ENCODE peak calls at places on chromosome 20, in ten cellular contexts. One of them, this sample, is unnamed.

GRCh38 chr20:64214113-64214512 is 41.4 kb upstream of the PCMTD2 start:
- DNase-seq in sigmoid colon: no peak
- DNase-seq in pancreas: no peak
- DNase-seq in PC-3: no peak
- DNase-seq in fibroblast of the aortic adventitia: no peak
- DNase-seq in choroid plexus epithelial cell: no peak
- DNase-seq in cardiac fibroblast: no peak
- DNase-seq in left lung: no peak
- DNase-seq in dorsolateral prefrontal cortex: no peak
- DNase-seq in fibroblast of mammary gland: no peak
- DNase-seq in this sample: no peak

GRCh38 chr20:32638848-32639247 is 34.9 kb downstream of the C20orf203 start:
- DNase-seq in sigmoid colon: no peak
- DNase-seq in pancreas: no peak
- DNase-seq in PC-3: no peak
- DNase-seq in fibroblast of the aortic adventitia: peak; percentile 25
- DNase-seq in choroid plexus epithelial cell: peak; percentile 65
- DNase-seq in cardiac fibroblast: no peak
- DNase-seq in left lung: no peak
- DNase-seq in dorsolateral prefrontal cortex: peak; percentile 25
- DNase-seq in fibroblast of mammary gland: no peak
- DNase-seq in this sample: no peak

GRCh38 chr20:35463455-35464300 is 8.3 kb downstream of the CEP250 start:
- DNase-seq in sigmoid colon: no peak
- DNase-seq in pancreas: peak; percentile 62
- DNase-seq in PC-3: peak; percentile 85
- DNase-seq in fibroblast of the aortic adventitia: peak; percentile 85
- DNase-seq in choroid plexus epithelial cell: peak; percentile 89
- DNase-seq in cardiac fibroblast: peak; percentile 80
- DNase-seq in left lung: no peak
- DNase-seq in dorsolateral prefrontal cortex: peak; percentile 69
- DNase-seq in fibroblast of mammary gland: peak; percentile 78
- DNase-seq in this sample: no peak

GRCh38 chr20:50303573-50304500 is 113.2 kb downstream of the CEBPB start:
- DNase-seq in sigmoid colon: peak; percentile 96
- DNase-seq in pancreas: peak; percentile 59
- DNase-seq in PC-3: peak; percentile 39
- DNase-seq in fibroblast of the aortic adventitia: peak; percentile 99
- DNase-seq in choroid plexus epithelial cell: peak; percentile 94
- DNase-seq in cardiac fibroblast: peak; percentile 85
- DNase-seq in left lung: peak; percentile 74
- DNase-seq in dorsolateral prefrontal cortex: no peak
- DNase-seq in fibroblast of mammary gland: peak; percentile 96
- DNase-seq in this sample: peak; percentile 95

GRCh38 chr20:57208198-57208597 is 58.2 kb downstream of the BMP7 start:
- DNase-seq in sigmoid colon: no peak
- DNase-seq in pancreas: no peak
- DNase-seq in PC-3: no peak
- DNase-seq in fibroblast of the aortic adventitia: no peak
- DNase-seq in choroid plexus epithelial cell: no peak
- DNase-seq in cardiac fibroblast: no peak
- DNase-seq in left lung: no peak
- DNase-seq in dorsolateral prefrontal cortex: no peak
- DNase-seq in fibroblast of mammary gland: peak; percentile 28
- DNase-seq in this sample: no peak

GRCh38 chr20:25035924-25036323 is 22.0 kb downstream of the ACSS1 start:
- DNase-seq in sigmoid colon: no peak
- DNase-seq in pancreas: no peak
- DNase-seq in PC-3: no peak
- DNase-seq in fibroblast of the aortic adventitia: no peak
- DNase-seq in choroid plexus epithelial cell: no peak
- DNase-seq in cardiac fibroblast: no peak
- DNase-seq in left lung: no peak
- DNase-seq in dorsolateral prefrontal cortex: no peak
- DNase-seq in fibroblast of mammary gland: no peak
- DNase-seq in this sample: no peak

GRCh38 chr20:35171753-35172433 is at the start of gene PROCR:
- DNase-seq in sigmoid colon: peak; percentile 95
- DNase-seq in pancreas: peak; percentile 71
- DNase-seq in PC-3: peak; percentile 97
- DNase-seq in fibroblast of the aortic adventitia: peak; percentile 93
- DNase-seq in choroid plexus epithelial cell: peak; percentile 83
- DNase-seq in cardiac fibroblast: peak; percentile 91
- DNase-seq in left lung: peak; percentile 94
- DNase-seq in dorsolateral prefrontal cortex: peak; percentile 47
- DNase-seq in fibroblast of mammary gland: peak; percentile 95
- DNase-seq in this sample: peak; percentile 92

GRCh38 chr20:38152175-38153010 is 12.7 kb downstream of the TGM2 start:
- DNase-seq in sigmoid colon: peak; percentile 90
- DNase-seq in pancreas: peak; percentile 74
- DNase-seq in PC-3: peak; percentile 71
- DNase-seq in fibroblast of the aortic adventitia: peak; percentile 58
- DNase-seq in choroid plexus epithelial cell: peak; percentile 82
- DNase-seq in cardiac fibroblast: peak; percentile 71
- DNase-seq in left lung: peak; percentile 92
- DNase-seq in dorsolateral prefrontal cortex: no peak
- DNase-seq in fibroblast of mammary gland: peak; percentile 39
- DNase-seq in this sample: peak; percentile 85

GRCh38 chr20:3927486-3928291 is 38.5 kb downstream of the PANK2 start:
- DNase-seq in sigmoid colon: no peak
- DNase-seq in pancreas: no peak
- DNase-seq in PC-3: no peak
- DNase-seq in fibroblast of the aortic adventitia: peak; percentile 62
- DNase-seq in choroid plexus epithelial cell: peak; percentile 71
- DNase-seq in cardiac fibroblast: peak; percentile 74
- DNase-seq in left lung: peak; percentile 79
- DNase-seq in dorsolateral prefrontal cortex: no peak
- DNase-seq in fibroblast of mammary gland: peak; percentile 71
- DNase-seq in this sample: no peak

DNA sequence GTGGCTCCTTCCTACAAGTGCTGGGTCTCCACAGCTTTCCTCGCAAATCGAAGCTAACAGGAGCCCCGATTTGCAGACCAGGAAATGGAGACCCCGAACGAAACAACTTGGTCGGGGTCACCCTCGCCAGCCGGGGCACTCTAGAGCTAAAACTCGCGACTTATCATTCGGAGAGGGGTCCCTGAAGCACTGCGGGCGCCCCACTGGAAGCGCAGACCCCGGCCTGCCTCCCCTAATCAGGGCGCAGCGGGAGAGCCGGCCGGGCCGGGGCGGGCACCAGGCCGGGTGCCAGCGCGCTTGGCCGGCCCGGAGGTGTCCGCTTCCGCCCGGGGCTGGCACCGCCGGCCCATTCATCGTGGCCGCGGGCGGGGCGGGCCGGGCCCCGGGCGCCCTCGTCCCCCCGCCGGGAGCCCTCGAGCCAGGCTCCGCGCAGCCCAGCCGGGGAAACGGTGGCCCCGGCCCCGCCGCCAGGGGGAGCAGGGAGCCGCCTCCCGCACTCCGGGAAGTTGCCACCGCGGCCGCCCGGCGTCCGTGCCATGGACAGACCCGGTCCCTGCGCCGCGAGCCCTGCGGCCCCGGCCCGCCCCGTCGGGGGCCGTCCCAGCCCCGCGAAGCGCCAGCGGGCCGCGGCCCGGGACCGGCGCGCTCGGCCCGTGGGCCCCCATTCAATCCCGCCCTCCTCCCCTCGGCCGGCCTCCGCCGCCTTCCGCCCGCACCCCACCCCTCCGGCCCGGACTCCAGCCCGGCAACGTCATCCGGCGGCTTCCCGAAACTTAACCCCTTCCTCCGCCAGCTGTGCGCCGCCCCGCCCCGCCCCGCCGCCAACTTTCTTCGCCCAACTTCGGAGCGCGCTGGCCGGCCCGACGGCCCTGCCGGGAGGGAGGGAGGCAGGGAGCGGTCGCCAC is 954 bp downstream of the RRBP1 start:
- DNase-seq in sigmoid colon: peak; percentile 92
- DNase-seq in pancreas: peak; percentile 87
- DNase-seq in PC-3: peak; percentile 81
- DNase-seq in fibroblast of the aortic adventitia: peak; percentile 66
- DNase-seq in choroid plexus epithelial cell: peak; percentile 75
- DNase-seq in cardiac fibroblast: peak; percentile 74
- DNase-seq in left lung: peak; percentile 98
- DNase-seq in dorsolateral prefrontal cortex: peak; percentile 61
- DNase-seq in fibroblast of mammary gland: peak; percentile 64
- DNase-seq in this sample: peak; percentile 91
- TF ChIP-seq CTCF in sigmoid colon: no peak
- TF ChIP-seq CTCF in pancreas: no peak
- TF ChIP-seq CTCF in PC-3: peak; percentile 25
- TF ChIP-seq CTCF in fibroblast of the aortic adventitia: peak; percentile 58
- TF ChIP-seq CTCF in choroid plexus epithelial cell: peak; percentile 52
- TF ChIP-seq CTCF in cardiac fibroblast: peak; percentile 47
- TF ChIP-seq CTCF in left lung: peak; percentile 46
- TF ChIP-seq CTCF in dorsolateral prefrontal cortex: peak; percentile 84
- TF ChIP-seq CTCF in fibroblast of mammary gland: no peak
- TF ChIP-seq CTCF in this sample: peak; percentile 75

GRCh38 chr20:58418949-58419748 is 30.1 kb downstream of the VAPB start:
- DNase-seq in sigmoid colon: no peak
- DNase-seq in pancreas: no peak
- DNase-seq in PC-3: peak; percentile 31
- DNase-seq in fibroblast of the aortic adventitia: no peak
- DNase-seq in choroid plexus epithelial cell: no peak
- DNase-seq in cardiac fibroblast: no peak
- DNase-seq in left lung: no peak
- DNase-seq in dorsolateral prefrontal cortex: no peak
- DNase-seq in fibroblast of mammary gland: no peak
- DNase-seq in this sample: no peak

GRCh38 chr20:58417418-58417817 is 28.4 kb downstream of the VAPB start:
- DNase-seq in sigmoid colon: no peak
- DNase-seq in pancreas: no peak
- DNase-seq in PC-3: no peak
- DNase-seq in fibroblast of the aortic adventitia: no peak
- DNase-seq in choroid plexus epithelial cell: no peak
- DNase-seq in cardiac fibroblast: no peak
- DNase-seq in left lung: no peak
- DNase-seq in dorsolateral prefrontal cortex: no peak
- DNase-seq in fibroblast of mammary gland: no peak
- DNase-seq in this sample: no peak

GRCh38 chr20:58416057-58416456 is 27.0 kb downstream of the VAPB start:
- DNase-seq in sigmoid colon: no peak
- DNase-seq in pancreas: no peak
- DNase-seq in PC-3: no peak
- DNase-seq in fibroblast of the aortic adventitia: no peak
- DNase-seq in choroid plexus epithelial cell: no peak
- DNase-seq in cardiac fibroblast: no peak
- DNase-seq in left lung: no peak
- DNase-seq in dorsolateral prefrontal cortex: no peak
- DNase-seq in fibroblast of mammary gland: no peak
- DNase-seq in this sample: no peak

GRCh38 chr20:58420798-58421496 is 31.9 kb downstream of the VAPB start:
- DNase-seq in sigmoid colon: no peak
- DNase-seq in pancreas: no peak
- DNase-seq in PC-3: peak; percentile 91
- DNase-seq in fibroblast of the aortic adventitia: peak; percentile 66
- DNase-seq in choroid plexus epithelial cell: peak; percentile 47
- DNase-seq in cardiac fibroblast: peak; percentile 73
- DNase-seq in left lung: no peak
- DNase-seq in dorsolateral prefrontal cortex: no peak
- DNase-seq in fibroblast of mammary gland: peak; percentile 81
- DNase-seq in this sample: no peak

DNA sequence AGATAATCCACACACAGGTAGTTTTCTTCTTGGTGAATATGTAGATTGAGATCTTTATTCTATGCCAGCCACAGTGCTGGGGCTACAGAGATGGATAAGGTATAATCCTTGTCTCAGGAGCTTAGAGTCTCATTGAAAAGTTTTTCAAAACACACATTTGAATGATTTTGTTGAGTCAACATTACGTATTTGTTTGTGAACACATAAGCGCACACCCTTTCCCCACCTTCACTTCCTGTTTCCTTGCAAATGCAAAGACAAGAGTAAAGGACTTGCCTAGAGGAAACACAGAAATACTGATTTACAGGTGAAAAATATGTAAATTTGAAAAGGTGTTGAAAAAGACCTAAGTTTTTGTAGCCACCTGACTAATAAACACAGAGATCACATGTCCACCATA is 27.8 kb downstream of the VAPB start:
- DNase-seq in sigmoid colon: no peak
- DNase-seq in pancreas: no peak
- DNase-seq in PC-3: no peak
- DNase-seq in fibroblast of the aortic adventitia: no peak
- DNase-seq in choroid plexus epithelial cell: no peak
- DNase-seq in cardiac fibroblast: no peak
- DNase-seq in left lung: no peak
- DNase-seq in dorsolateral prefrontal cortex: no peak
- DNase-seq in fibroblast of mammary gland: no peak
- DNase-seq in this sample: no peak
- H3K4me3 ChIP-seq in sigmoid colon: no peak overlapping the region
- H3K4me3 ChIP-seq in pancreas: no peak overlapping the region
- H3K4me3 ChIP-seq in PC-3: no peak overlapping the region
- H3K4me3 ChIP-seq in fibroblast of the aortic adventitia: no peak overlapping the region
- H3K4me3 ChIP-seq in choroid plexus epithelial cell: no peak overlapping the region
- H3K4me3 ChIP-seq in cardiac fibroblast: no peak overlapping the region
- H3K4me3 ChIP-seq in left lung: no peak overlapping the region
- H3K4me3 ChIP-seq in dorsolateral prefrontal cortex: no peak overlapping the region
- H3K4me3 ChIP-seq in fibroblast of mammary gland: no peak overlapping the region
- H3K4me3 ChIP-seq in this sample: no peak overlapping the region

DNA sequence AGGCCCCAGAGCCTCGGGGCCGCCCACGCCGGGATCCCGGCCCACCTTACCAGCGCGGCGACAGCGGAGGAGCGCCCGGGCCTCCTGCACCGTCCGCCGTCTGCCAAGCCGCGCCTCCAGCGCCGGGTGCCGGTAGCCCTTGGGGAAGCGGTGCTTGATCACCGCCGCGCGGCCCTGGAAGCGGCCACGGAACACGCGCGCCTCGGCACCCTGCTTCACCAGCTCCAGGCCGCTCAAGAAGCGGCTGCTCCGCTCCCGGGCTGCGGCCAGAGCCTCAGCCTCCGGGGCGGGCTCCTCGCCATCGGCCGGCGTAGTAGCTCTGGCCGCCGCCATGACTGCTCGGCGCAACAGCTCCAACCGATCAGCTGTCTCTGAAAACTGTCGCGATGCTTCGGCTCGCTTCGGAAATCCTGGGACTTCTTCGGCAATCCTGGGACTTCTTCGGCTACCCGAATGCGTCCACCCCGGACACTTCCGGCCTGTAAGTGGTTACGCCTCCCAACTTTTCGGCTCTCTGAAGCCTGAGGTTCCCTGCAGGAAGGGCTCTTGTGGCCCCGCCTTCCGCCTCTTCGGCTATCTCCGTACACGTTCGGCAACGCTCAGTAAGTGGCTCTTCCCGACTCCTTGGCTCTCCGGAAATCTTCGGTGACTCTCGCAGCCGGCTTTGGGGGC is at the start of gene TP53RK:
- DNase-seq in sigmoid colon: peak; percentile 100
- DNase-seq in pancreas: peak; percentile 97
- DNase-seq in PC-3: peak; percentile 100
- DNase-seq in fibroblast of the aortic adventitia: peak; percentile 100
- DNase-seq in choroid plexus epithelial cell: peak; percentile 100
- DNase-seq in cardiac fibroblast: peak; percentile 100
- DNase-seq in left lung: peak; percentile 98
- DNase-seq in dorsolateral prefrontal cortex: peak; percentile 96
- DNase-seq in fibroblast of mammary gland: peak; percentile 100
- DNase-seq in this sample: peak; percentile 99
- TF ChIP-seq CTCF in sigmoid colon: peak; percentile 37
- TF ChIP-seq CTCF in pancreas: no peak
- TF ChIP-seq CTCF in PC-3: no peak
- TF ChIP-seq CTCF in fibroblast of the aortic adventitia: peak; percentile 47
- TF ChIP-seq CTCF in choroid plexus epithelial cell: peak; percentile 25
- TF ChIP-seq CTCF in cardiac fibroblast: no peak
- TF ChIP-seq CTCF in left lung: peak; percentile 21
- TF ChIP-seq CTCF in dorsolateral prefrontal cortex: peak; percentile 55
- TF ChIP-seq CTCF in fibroblast of mammary gland: no peak
- TF ChIP-seq CTCF in this sample: peak; percentile 31

GRCh38 chr20:48787861-48788375 is 39.9 kb downstream of the PREX1 start:
- DNase-seq in sigmoid colon: peak; percentile 74
- DNase-seq in pancreas: no peak
- DNase-seq in PC-3: peak; percentile 41
- DNase-seq in fibroblast of the aortic adventitia: peak; percentile 54
- DNase-seq in choroid plexus epithelial cell: peak; percentile 76
- DNase-seq in cardiac fibroblast: peak; percentile 74
- DNase-seq in left lung: no peak
- DNase-seq in dorsolateral prefrontal cortex: no peak
- DNase-seq in fibroblast of mammary gland: peak; percentile 62
- DNase-seq in this sample: no peak
- H3K4me3 ChIP-seq in sigmoid colon: no peak overlapping the region
- H3K4me3 ChIP-seq in pancreas: no peak overlapping the region
- H3K4me3 ChIP-seq in PC-3: no peak overlapping the region
- H3K4me3 ChIP-seq in fibroblast of the aortic adventitia: no peak overlapping the region
- H3K4me3 ChIP-seq in choroid plexus epithelial cell: no peak overlapping the region
- H3K4me3 ChIP-seq in cardiac fibroblast: no peak overlapping the region
- H3K4me3 ChIP-seq in left lung: no peak overlapping the region
- H3K4me3 ChIP-seq in dorsolateral prefrontal cortex: no peak overlapping the region
- H3K4me3 ChIP-seq in fibroblast of mammary gland: no peak overlapping the region
- H3K4me3 ChIP-seq in this sample: no peak overlapping the region

This sample was measured in suprapubic skin.